ENCODE peak calls at places on chromosomes 3 and 15, in nine cellular contexts. P is fibroblast of the aortic adventitia, U is PC-3, E is dorsolateral prefrontal cortex, M is IMR-90, N is H1, W is right cardiac atrium, C is neuronal stem cell, R is astrocyte. D is an unnamed sample.

GRCh38 chr3:89697321-89697916 is 590.0 kb downstream of the EPHA3 start:
- DNase-seq in P (no peak), U (peak), E (no peak), M (no peak), N (no peak), W (peak), C (no peak), R (no peak), D (no peak)

GRCh38 chr3:109532257-109533216 is 195.2 kb upstream of the DPPA4 start:
- DNase-seq in P (peak), U (peak), E (peak), M (peak), N (peak), W (peak), C (peak), R (peak), D (peak)

GRCh38 chr3:38343797-38344594 is 2.6 kb upstream of the XYLB start:
- DNase-seq in P (peak), U (peak), E (no peak), M (no peak), N (no peak), W (no peak), C (no peak), R (no peak), D (no peak)

GRCh38 chr3:159263750-159264561 is 462.1 kb downstream of the MFSD1 start:
- DNase-seq in P (peak), U (peak), E (no peak), M (peak), N (no peak), W (no peak), C (peak), R (peak), D (peak)

GRCh38 chr3:184335661-184336483 is 1.5 kb upstream of the FAM131A start:
- DNase-seq in P (peak), U (peak), E (peak), M (peak), N (peak), W (peak), C (peak), R (peak), D (peak)

GRCh38 chr3:155984791-155985417 is 114.5 kb downstream of the GMPS start:
- DNase-seq in P (no peak), U (no peak), E (no peak), M (no peak), N (no peak), W (no peak), C (no peak), R (no peak), D (no peak)

GRCh38 chr15:98648654-98649537 is 557 bp downstream of the IGF1R start:
- DNase-seq in P (peak), U (peak), E (no peak), M (peak), N (no peak), W (peak), C (peak), R (peak), D (no peak)

GRCh38 chr3:138944842-138945645 is 1.9 kb downstream of the FOXL2 start:
- DNase-seq in P (no peak), U (no peak), E (no peak), M (no peak), N (peak), W (no peak), C (peak), R (no peak), D (no peak)

GRCh38 chr15:59313703-59314332 is 58.9 kb downstream of the MYO1E start:
- DNase-seq in P (peak), U (peak), E (peak), M (peak), N (no peak), W (peak), C (no peak), R (peak), D (no peak)

GRCh38 chr3:57169106-57169505 is 4.0 kb upstream of the IL17RD start:
- DNase-seq in P (no peak), U (no peak), E (no peak), M (no peak), N (no peak), W (no peak), C (no peak), R (no peak), D (no peak)

GRCh38 chr15:53840681-53841080 is 81.2 kb upstream of the WDR72 start:
- DNase-seq in P (no peak), U (no peak), E (no peak), M (no peak), N (no peak), W (no peak), C (no peak), R (no peak), D (no peak)

GRCh38 chr3:38644662-38645053 is 4.8 kb downstream of the SCN5A start:
- DNase-seq in P (no peak), U (no peak), E (peak), M (no peak), N (peak), W (no peak), C (no peak), R (no peak), D (no peak)

GRCh38 chr3:184349563-184350470 is 11.6 kb downstream of the CLCN2 start:
- DNase-seq in P (no peak), U (no peak), E (no peak), M (no peak), N (no peak), W (no peak), C (no peak), R (no peak), D (no peak)

GRCh38 chr3:188948658-188949400 is 222.9 kb upstream of the TPRG1 start:
- DNase-seq in P (peak), U (peak), E (no peak), M (peak), N (no peak), W (no peak), C (no peak), R (peak), D (peak)

GRCh38 chr3:138850151-138850550 is 15.4 kb upstream of the PIK3CB start:
- DNase-seq in P (peak), U (no peak), E (no peak), M (peak), N (no peak), W (no peak), C (no peak), R (peak), D (no peak)

GRCh38 chr15:73317651-73318462 is 50.9 kb downstream of the HCN4 start:
- DNase-seq in P (no peak), U (no peak), E (no peak), M (no peak), N (no peak), W (no peak), C (no peak), R (no peak), D (no peak)

GRCh38 chr3:41682996-41683395 is 278.9 kb downstream of the ULK4 start:
- DNase-seq in P (peak), U (peak), E (no peak), M (peak), N (no peak), W (no peak), C (no peak), R (peak), D (no peak)

GRCh38 chr15:68818088-68818670 is 2.5 kb downstream of the ANP32A start:
- DNase-seq in P (peak), U (peak), E (peak), M (peak), N (peak), W (peak), C (peak), R (peak), D (peak)

GRCh38 chr15:75063889-75064288 is 40.5 kb downstream of the PPCDC start:
- DNase-seq in P (no peak), U (no peak), E (peak), M (no peak), N (no peak), W (no peak), C (no peak), R (no peak), D (no peak)

GRCh38 chr3:127064391-127065137 is 81.6 kb downstream of the PLXNA1 start:
- DNase-seq in P (peak), U (peak), E (no peak), M (peak), N (no peak), W (no peak), C (no peak), R (peak), D (no peak)

GRCh38 chr15:89630974-89631901 is 24.0 kb downstream of the KIF7 start:
- DNase-seq in P (no peak), U (no peak), E (no peak), M (no peak), N (no peak), W (peak), C (no peak), R (no peak), D (no peak)

GRCh38 chr3:156605686-156606605 is 51.0 kb upstream of the SSR3 start:
- DNase-seq in P (peak), U (peak), E (peak), M (peak), N (peak), W (peak), C (peak), R (peak), D (peak)

GRCh38 chr3:43838877-43839276 is 148.1 kb downstream of the ABHD5 start:
- DNase-seq in P (no peak), U (peak), E (no peak), M (no peak), N (no peak), W (no peak), C (no peak), R (no peak), D (no peak)

GRCh38 chr15:64731012-64731806 is 44.2 kb downstream of the RBPMS2 start:
- DNase-seq in P (peak), U (peak), E (peak), M (peak), N (peak), W (peak), C (peak), R (peak), D (peak)

GRCh38 chr3:196499807-196500524 is 3.6 kb downstream of the RNF168 start:
- DNase-seq in P (no peak), U (no peak), E (no peak), M (no peak), N (no peak), W (no peak), C (no peak), R (no peak), D (no peak)

GRCh38 chr3:9809615-9810356 is at the start of gene TTLL3:
- DNase-seq in P (peak), U (peak), E (peak), M (peak), N (peak), W (peak), C (peak), R (peak), D (no peak)

GRCh38 chr3:58386966-58387365 is 46.7 kb downstream of the PDHB start:
- DNase-seq in P (peak), U (no peak), E (peak), M (peak), N (no peak), W (peak), C (no peak), R (peak), D (no peak)

GRCh38 chr15:28920781-28921331 is 35.1 kb downstream of the APBA2 start:
- DNase-seq in P (no peak), U (no peak), E (peak), M (no peak), N (no peak), W (no peak), C (no peak), R (no peak), D (no peak)

GRCh38 chr3:69368129-69368741 is 17.7 kb downstream of the FRMD4B start:
- DNase-seq in P (no peak), U (no peak), E (no peak), M (no peak), N (no peak), W (no peak), C (no peak), R (no peak), D (no peak)

GRCh38 chr15:92930776-92931175 is 30.7 kb downstream of the CHD2 start:
- DNase-seq in P (peak), U (peak), E (no peak), M (peak), N (no peak), W (no peak), C (no peak), R (peak), D (no peak)

GRCh38 chr15:56640549-56640948 is 92.8 kb downstream of the ZNF280D start:
- DNase-seq in P (no peak), U (no peak), E (no peak), M (peak), N (no peak), W (no peak), C (no peak), R (no peak), D (no peak)

GRCh38 chr3:41175365-41175764 is 23.9 kb upstream of the CTNNB1 start:
- DNase-seq in P (no peak), U (no peak), E (no peak), M (no peak), N (no peak), W (no peak), C (no peak), R (no peak), D (no peak)

GRCh38 chr15:32743411-32744145 is 25.8 kb downstream of the GREM1 start:
- DNase-seq in P (peak), U (peak), E (no peak), M (no peak), N (no peak), W (no peak), C (no peak), R (no peak), D (no peak)

GRCh38 chr3:61871646-61872045 is 310.3 kb downstream of the PTPRG start:
- DNase-seq in P (no peak), U (no peak), E (no peak), M (no peak), N (no peak), W (no peak), C (no peak), R (no peak), D (no peak)

GRCh38 chr15:65365229-65365628 is 12.6 kb downstream of the IGDCC3 start:
- DNase-seq in P (no peak), U (peak), E (no peak), M (no peak), N (peak), W (no peak), C (no peak), R (no peak), D (no peak)

GRCh38 chr3:40333416-40333815 is 23.9 kb downstream of the EIF1B start:
- DNase-seq in P (no peak), U (no peak), E (no peak), M (no peak), N (no peak), W (peak), C (no peak), R (no peak), D (no peak)

GRCh38 chr3:72041531-72041930 is 256.6 kb upstream of the PROK2 start:
- DNase-seq in P (peak), U (no peak), E (peak), M (no peak), N (no peak), W (no peak), C (no peak), R (no peak), D (no peak)

GRCh38 chr3:66376568-66376967 is 124.3 kb downstream of the LRIG1 start:
- DNase-seq in P (peak), U (peak), E (no peak), M (peak), N (no peak), W (no peak), C (no peak), R (peak), D (no peak)

GRCh38 chr15:78788261-78788660 is 23.0 kb downstream of the ADAMTS7 start:
- DNase-seq in P (no peak), U (no peak), E (no peak), M (no peak), N (no peak), W (no peak), C (no peak), R (no peak), D (no peak)

DNA sequence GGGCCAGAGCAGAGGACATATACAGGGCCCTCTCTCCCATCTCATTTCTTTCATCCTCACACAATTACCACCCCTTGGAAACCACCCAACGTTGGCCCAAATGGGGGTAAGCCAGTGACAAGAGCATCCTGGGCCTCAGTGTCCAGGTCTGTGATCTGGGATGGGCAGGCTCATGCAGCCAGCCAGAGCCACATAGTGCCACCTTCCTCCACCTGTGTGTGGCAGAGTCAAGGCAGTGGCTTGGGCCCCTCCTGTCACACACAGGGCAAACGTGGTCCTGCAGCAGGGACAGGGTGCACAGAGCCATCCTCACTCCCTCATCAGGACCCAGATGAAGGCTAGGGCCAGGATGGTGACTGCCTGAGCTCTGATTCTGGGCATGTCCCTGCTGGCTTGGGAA is 2.3 kb upstream of the MYL3 start:
- DNase-seq in P (no peak), U (no peak), E (no peak), M (no peak), N (no peak), W (peak), C (no peak), R (no peak), D (no peak)
- H3K4me3 ChIP-seq in P (no peak), U (no peak), E (no peak), M (no peak), N (no peak), W (no peak), C (no peak), R (no peak), D (no peak)

DNA sequence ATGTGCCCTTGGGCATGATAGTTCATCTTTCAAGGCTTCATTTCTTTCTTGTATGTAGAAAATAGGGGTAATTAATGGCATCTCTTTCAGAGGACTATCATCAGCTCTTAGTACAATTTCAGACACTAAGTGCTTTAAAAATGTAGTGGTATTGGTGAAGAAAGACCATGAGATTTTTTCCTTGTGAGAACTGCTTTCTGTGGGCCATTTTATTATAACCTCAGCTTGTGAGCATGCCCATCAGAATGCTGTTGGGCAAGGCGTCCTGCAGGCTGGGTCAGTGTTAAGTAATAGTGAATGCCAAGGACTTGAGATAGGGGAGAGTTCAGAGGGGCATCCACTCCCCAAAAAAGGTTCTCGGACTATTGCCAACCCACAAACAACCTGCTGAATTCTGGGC is 187.9 kb downstream of the GHSR start:
- DNase-seq in P (peak), U (no peak), E (no peak), M (peak), N (no peak), W (no peak), C (no peak), R (peak), D (no peak)
- H3K4me3 ChIP-seq in P (no peak), U (no peak), E (no peak), M (no peak), N (no peak), W (no peak), C (no peak), R (no peak), D (no peak)

DNA sequence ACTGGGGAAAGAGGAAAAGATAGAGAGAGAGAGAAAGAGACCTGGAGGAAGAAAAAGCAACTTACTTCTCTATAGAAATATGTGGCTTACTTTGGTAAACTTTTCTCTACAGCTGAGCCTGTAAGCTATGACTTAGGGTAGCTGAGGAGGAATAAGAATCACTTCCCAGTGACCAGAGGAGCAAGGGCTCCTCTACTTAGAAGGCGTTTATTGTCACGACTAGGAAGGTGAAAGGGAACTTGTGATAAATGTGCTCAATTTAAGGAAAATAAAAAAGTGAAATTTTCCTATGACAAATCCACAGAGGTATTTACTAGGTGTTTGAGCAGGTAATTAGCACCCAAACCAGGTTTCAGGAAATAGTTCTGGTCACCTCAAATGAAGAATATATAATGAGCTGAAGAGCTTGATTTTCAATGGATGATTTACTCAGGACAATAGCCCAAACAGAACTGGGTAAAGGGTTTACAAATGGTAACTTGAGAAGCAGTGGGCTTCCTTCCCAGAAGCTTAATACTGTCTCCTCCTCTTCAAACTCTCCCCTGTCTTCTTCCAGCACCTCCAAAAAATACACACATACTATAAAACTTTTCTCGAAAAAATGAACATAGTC is 46.1 kb downstream of the SOX2 start:
- DNase-seq in P (no peak), U (no peak), E (no peak), M (no peak), N (no peak), W (no peak), C (peak), R (no peak), D (no peak)
- H3K4me3 ChIP-seq in P (no peak), U (no peak), E (no peak), M (no peak), N (no peak), W (no peak), C (peak), R (no peak), D (no peak)

GRCh38 chr3:152376351-152377183 is 107.8 kb downstream of the MBNL1 start:
- DNase-seq in P (peak), U (peak), E (no peak), M (peak), N (no peak), W (no peak), C (no peak), R (peak), D (no peak)

GRCh38 chr3:152373379-152373778 is 104.7 kb downstream of the MBNL1 start:
- DNase-seq in P (no peak), U (no peak), E (no peak), M (no peak), N (no peak), W (no peak), C (no peak), R (no peak), D (no peak)

GRCh38 chr3:152374260-152374990 is 105.7 kb downstream of the MBNL1 start:
- DNase-seq in P (peak), U (no peak), E (no peak), M (no peak), N (no peak), W (no peak), C (no peak), R (no peak), D (no peak)

GRCh38 chr3:152377184-152377570 is 108.4 kb downstream of the MBNL1 start:
- DNase-seq in P (no peak), U (no peak), E (no peak), M (no peak), N (no peak), W (no peak), C (no peak), R (no peak), D (no peak)

GRCh38 chr3:152375546-152375945 is 106.8 kb downstream of the MBNL1 start:
- DNase-seq in P (peak), U (peak), E (no peak), M (peak), N (no peak), W (no peak), C (no peak), R (peak), D (no peak)
- H3K4me3 ChIP-seq in P (no peak), U (no peak), E (no peak), M (no peak), N (no peak), W (no peak), C (no peak), R (no peak), D (no peak)

D was measured in NT2/D1.